ENCODE peak calls at places on chromosomes 4 and X, in seven cellular contexts. P is NB4, U is Daoy, W is heart left ventricle, Z is brain microvascular endothelial cell, L is AG04449, M is fibroblast of mammary gland. V is an unnamed sample.

GRCh38 chrX:47129157-47129878 is 15.2 kb downstream of the NDUFB11 start:
- DNase-seq in Z (peak), M (peak), L (peak), P (peak), U (peak), W (peak), V (peak)

GRCh38 chr4:98932539-98932938 is 3.6 kb upstream of the EIF4E start:
- DNase-seq in U (no peak), Z (peak), L (no peak), W (no peak), M (peak), P (peak), V (no peak)

GRCh38 chr4:111847256-111848108 is 297.8 kb upstream of the FAM241A start:
- DNase-seq in U (no peak), L (no peak), Z (no peak), W (no peak), M (peak), P (peak), V (no peak)

GRCh38 chr4:76194325-76194724 is 19.3 kb downstream of the SCARB2 start:
- DNase-seq in M (peak), P (peak), W (no peak), L (peak), U (peak), Z (peak), V (no peak)

GRCh38 chrX:83185010-83185409 is 323.1 kb upstream of the POU3F4 start:
- DNase-seq in W (no peak), U (no peak), Z (no peak), L (no peak), M (no peak), P (no peak), V (no peak)

GRCh38 chr4:146654976-146655761 is 16.5 kb downstream of the POU4F2 start:
- DNase-seq in P (no peak), W (no peak), L (no peak), M (peak), Z (no peak), U (no peak), V (no peak)

GRCh38 chr4:101952985-101953384 is 162.5 kb downstream of the BANK1 start:
- DNase-seq in M (no peak), U (no peak), Z (no peak), P (no peak), W (no peak), L (no peak), V (no peak)

GRCh38 chr4:30950737-30951136 is 230.6 kb downstream of the PCDH7 start:
- DNase-seq in Z (no peak), P (no peak), U (no peak), L (no peak), W (no peak), M (no peak), V (no peak)

GRCh38 chr4:52102587-52102986 is 51.5 kb downstream of the SPATA18 start:
- DNase-seq in P (no peak), L (no peak), U (no peak), W (no peak), M (peak), Z (no peak), V (no peak)

GRCh38 chrX:124736553-124737240 is 390.3 kb downstream of the SH2D1A start:
- DNase-seq in L (no peak), W (no peak), M (no peak), U (no peak), P (no peak), Z (no peak), V (no peak)

GRCh38 chrX:68846536-68846935 is 17.7 kb downstream of the EFNB1 start:
- DNase-seq in M (no peak), L (no peak), P (no peak), U (no peak), Z (no peak), W (no peak), V (no peak)

GRCh38 chr4:144656857-144657256 is 10.9 kb downstream of the HHIP start:
- DNase-seq in M (peak), Z (no peak), U (no peak), W (no peak), L (no peak), P (no peak), V (no peak)

GRCh38 chrX:131227608-131228007 is 61.5 kb downstream of the IGSF1 start:
- DNase-seq in M (no peak), P (no peak), Z (no peak), U (no peak), L (no peak), W (no peak), V (no peak)

GRCh38 chr4:40059362-40059761 is 2.7 kb downstream of the N4BP2 start:
- DNase-seq in Z (no peak), P (no peak), W (no peak), U (no peak), M (no peak), L (no peak), V (no peak)

GRCh38 chr4:134948110-134948642 is 746.6 kb upstream of the PABPC4L start:
- DNase-seq in L (no peak), U (no peak), P (no peak), W (peak), Z (no peak), M (no peak), V (no peak)

GRCh38 chr4:156729416-156729815 is 242.2 kb downstream of the PDGFC start:
- DNase-seq in W (no peak), L (no peak), U (no peak), Z (no peak), M (no peak), P (no peak), V (no peak)

GRCh38 chr4:110287130-110287529 is 88.7 kb upstream of the ELOVL6 start:
- DNase-seq in M (peak), Z (peak), L (peak), U (peak), W (no peak), P (no peak), V (peak)

GRCh38 chr4:41866799-41867677 is 68.2 kb upstream of the TMEM33 start:
- DNase-seq in W (no peak), M (no peak), P (no peak), L (no peak), Z (no peak), U (no peak), V (no peak)

GRCh38 chr4:29073571-29073970 is 1646.6 kb upstream of the PCDH7 start:
- DNase-seq in U (no peak), Z (no peak), P (no peak), M (no peak), W (no peak), L (no peak), V (no peak)

GRCh38 chrX:15529165-15529564 is 28.6 kb downstream of the BMX start:
- DNase-seq in L (no peak), Z (no peak), P (peak), M (no peak), W (no peak), U (no peak), V (no peak)

GRCh38 chr4:34158883-34159282 is 2085.4 kb downstream of the ARAP2 start:
- DNase-seq in M (peak), L (no peak), Z (no peak), U (peak), P (no peak), W (no peak), V (no peak)

GRCh38 chr4:88807499-88807898 is 109.9 kb upstream of the NAP1L5 start:
- DNase-seq in L (no peak), M (no peak), W (no peak), P (no peak), Z (no peak), U (no peak), V (no peak)

GRCh38 chr4:94410678-94411206 is 41.0 kb upstream of the PDLIM5 start:
- DNase-seq in W (peak), U (no peak), M (peak), L (no peak), Z (peak), P (peak), V (no peak)

GRCh38 chrX:38318196-38318595 is 9.1 kb downstream of the RPGR start:
- DNase-seq in W (no peak), M (no peak), Z (no peak), U (no peak), P (peak), L (no peak), V (no peak)

GRCh38 chrX:153873282-153874090 is 12.5 kb downstream of the L1CAM start:
- DNase-seq in L (no peak), P (no peak), Z (no peak), M (no peak), W (no peak), U (no peak), V (no peak)

GRCh38 chrX:39618178-39618577 is 479.6 kb downstream of the BCOR start:
- DNase-seq in P (no peak), W (no peak), U (no peak), L (no peak), Z (no peak), M (no peak), V (no peak)

GRCh38 chr4:31081375-31081774 is 361.2 kb downstream of the PCDH7 start:
- DNase-seq in M (peak), U (no peak), L (peak), W (no peak), Z (no peak), P (no peak), V (no peak)

GRCh38 chrX:45322382-45322781 is 121.7 kb upstream of the DIPK2B start:
- DNase-seq in P (peak), Z (peak), W (no peak), M (peak), L (peak), U (peak), V (no peak)

GRCh38 chrX:130120746-130121504 is 10.6 kb upstream of the ELF4 start:
- DNase-seq in Z (no peak), M (peak), P (peak), W (peak), L (no peak), U (peak), V (peak)

GRCh38 chr4:167775374-167775773 is 317.0 kb upstream of the ANXA10 start:
- DNase-seq in Z (no peak), W (no peak), U (no peak), P (no peak), M (peak), L (no peak), V (no peak)

GRCh38 chr4:4480685-4481393 is 61.0 kb downstream of the STX18 start:
- DNase-seq in U (no peak), W (no peak), L (no peak), Z (no peak), M (peak), P (peak), V (no peak)

V was measured in GM20000.